ENCODE peak calls at places on chromosome 1, in four cellular contexts. One of them, this sample, is unnamed.

GRCh38 chr1:236880209-236880608 is 85.1 kb downstream of the MTR start:
- DNase-seq in pancreas: peak; percentile 84
- DNase-seq in OCI-LY7: no peak
- DNase-seq in ovary: no peak
- DNase-seq in this sample: no peak

GRCh38 chr1:181219938-181220337 is 131.4 kb downstream of the IER5 start:
- DNase-seq in ovary: no peak
- DNase-seq in pancreas: no peak
- DNase-seq in OCI-LY7: no peak
- DNase-seq in this sample: peak; percentile 13

GRCh38 chr1:92909321-92909720 is 51.9 kb downstream of the DIPK1A start:
- DNase-seq in ovary: no peak
- DNase-seq in pancreas: no peak
- DNase-seq in OCI-LY7: no peak
- DNase-seq in this sample: peak; percentile 97

GRCh38 chr1:43934279-43934985 is 831 bp downstream of the ARTN start:
- DNase-seq in OCI-LY7: peak; percentile 70
- DNase-seq in pancreas: peak; percentile 77
- DNase-seq in ovary: peak; percentile 72
- DNase-seq in this sample: peak; percentile 67

GRCh38 chr1:4509206-4509605 is 145.2 kb upstream of the AJAP1 start:
- DNase-seq in ovary: no peak
- DNase-seq in pancreas: no peak
- DNase-seq in OCI-LY7: no peak
- DNase-seq in this sample: no peak

GRCh38 chr1:47207811-47208373 is 18.1 kb upstream of the PDZK1IP1 start:
- DNase-seq in pancreas: no peak
- DNase-seq in ovary: no peak
- DNase-seq in OCI-LY7: no peak
- DNase-seq in this sample: no peak

GRCh38 chr1:226064816-226065248 is 2.3 kb downstream of the H3-3A start:
- DNase-seq in pancreas: peak; percentile 48
- DNase-seq in ovary: no peak
- DNase-seq in OCI-LY7: peak; percentile 76
- DNase-seq in this sample: peak; percentile 62

GRCh38 chr1:243513726-243514491 is 258.1 kb downstream of the SDCCAG8 start:
- DNase-seq in pancreas: no peak
- DNase-seq in OCI-LY7: no peak
- DNase-seq in ovary: no peak
- DNase-seq in this sample: no peak

GRCh38 chr1:1213919-1214599 is at the start of gene TNFRSF4:
- DNase-seq in OCI-LY7: no peak
- DNase-seq in pancreas: no peak
- DNase-seq in ovary: no peak
- DNase-seq in this sample: no peak

GRCh38 chr1:185338719-185339622 is 21.9 kb upstream of the IVNS1ABP start:
- DNase-seq in OCI-LY7: peak; percentile 67
- DNase-seq in pancreas: no peak
- DNase-seq in ovary: no peak
- DNase-seq in this sample: no peak

GRCh38 chr1:23554481-23555224 is 4.6 kb downstream of the ID3 start:
- DNase-seq in ovary: peak; percentile 90
- DNase-seq in OCI-LY7: peak; percentile 95
- DNase-seq in pancreas: peak; percentile 90
- DNase-seq in this sample: peak; percentile 81

GRCh38 chr1:119139393-119139792 is 1.1 kb downstream of the WARS2 start:
- DNase-seq in OCI-LY7: peak; percentile 53
- DNase-seq in ovary: no peak
- DNase-seq in pancreas: no peak
- DNase-seq in this sample: no peak

GRCh38 chr1:77538956-77539509 is 143.4 kb downstream of the ZZZ3 start:
- DNase-seq in OCI-LY7: no peak
- DNase-seq in ovary: no peak
- DNase-seq in pancreas: peak; percentile 15
- DNase-seq in this sample: peak; percentile 64

GRCh38 chr1:200483491-200484143 is 73.8 kb upstream of the ZNF281 start:
- DNase-seq in ovary: no peak
- DNase-seq in pancreas: peak; percentile 84
- DNase-seq in OCI-LY7: no peak
- DNase-seq in this sample: peak; percentile 100

GRCh38 chr1:218304281-218305039 is 19.4 kb downstream of the RRP15 start:
- DNase-seq in ovary: no peak
- DNase-seq in OCI-LY7: no peak
- DNase-seq in pancreas: no peak
- DNase-seq in this sample: no peak
- H3K27ac ChIP-seq in ovary: no peak overlapping the region
- H3K27ac ChIP-seq in OCI-LY7: no peak overlapping the region
- H3K27ac ChIP-seq in pancreas: no peak overlapping the region
- H3K27ac ChIP-seq in this sample: no peak overlapping the region

GRCh38 chr1:210790196-210790595 is 343.8 kb downstream of the KCNH1 start:
- DNase-seq in ovary: no peak
- DNase-seq in pancreas: no peak
- DNase-seq in OCI-LY7: no peak
- DNase-seq in this sample: no peak

GRCh38 chr1:210797422-210797821 is 336.5 kb downstream of the KCNH1 start:
- DNase-seq in OCI-LY7: no peak
- DNase-seq in pancreas: no peak
- DNase-seq in ovary: no peak
- DNase-seq in this sample: no peak

GRCh38 chr1:210796421-210796820 is 337.5 kb downstream of the KCNH1 start:
- DNase-seq in OCI-LY7: no peak
- DNase-seq in ovary: no peak
- DNase-seq in pancreas: no peak
- DNase-seq in this sample: no peak

GRCh38 chr1:210792250-210792649 is 341.7 kb downstream of the KCNH1 start:
- DNase-seq in ovary: no peak
- DNase-seq in pancreas: no peak
- DNase-seq in OCI-LY7: no peak
- DNase-seq in this sample: no peak

DNA sequence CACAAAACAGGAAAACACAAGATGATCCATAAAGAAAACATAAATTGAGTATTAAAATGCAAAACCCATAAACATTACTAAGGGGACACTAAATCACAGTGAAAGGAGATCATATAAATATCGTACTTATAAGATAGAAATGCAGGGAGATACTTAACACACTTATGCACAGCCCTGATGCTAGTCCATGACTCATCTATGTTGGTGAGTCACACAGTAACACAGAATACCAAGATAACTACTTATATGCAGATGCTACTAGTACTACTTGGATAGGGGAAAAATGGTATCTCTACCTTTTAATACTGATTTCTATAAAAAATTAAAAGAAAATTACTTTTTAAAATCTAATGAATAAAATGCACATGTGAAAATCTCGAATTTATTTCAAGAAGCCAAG is 341.2 kb downstream of the KCNH1 start:
- DNase-seq in pancreas: no peak
- DNase-seq in ovary: no peak
- DNase-seq in OCI-LY7: no peak
- DNase-seq in this sample: peak; percentile 63
- TF ChIP-seq CTCF in pancreas: no peak
- TF ChIP-seq CTCF in ovary: no peak
- TF ChIP-seq CTCF in OCI-LY7: no peak
- TF ChIP-seq CTCF in this sample: no peak

DNA sequence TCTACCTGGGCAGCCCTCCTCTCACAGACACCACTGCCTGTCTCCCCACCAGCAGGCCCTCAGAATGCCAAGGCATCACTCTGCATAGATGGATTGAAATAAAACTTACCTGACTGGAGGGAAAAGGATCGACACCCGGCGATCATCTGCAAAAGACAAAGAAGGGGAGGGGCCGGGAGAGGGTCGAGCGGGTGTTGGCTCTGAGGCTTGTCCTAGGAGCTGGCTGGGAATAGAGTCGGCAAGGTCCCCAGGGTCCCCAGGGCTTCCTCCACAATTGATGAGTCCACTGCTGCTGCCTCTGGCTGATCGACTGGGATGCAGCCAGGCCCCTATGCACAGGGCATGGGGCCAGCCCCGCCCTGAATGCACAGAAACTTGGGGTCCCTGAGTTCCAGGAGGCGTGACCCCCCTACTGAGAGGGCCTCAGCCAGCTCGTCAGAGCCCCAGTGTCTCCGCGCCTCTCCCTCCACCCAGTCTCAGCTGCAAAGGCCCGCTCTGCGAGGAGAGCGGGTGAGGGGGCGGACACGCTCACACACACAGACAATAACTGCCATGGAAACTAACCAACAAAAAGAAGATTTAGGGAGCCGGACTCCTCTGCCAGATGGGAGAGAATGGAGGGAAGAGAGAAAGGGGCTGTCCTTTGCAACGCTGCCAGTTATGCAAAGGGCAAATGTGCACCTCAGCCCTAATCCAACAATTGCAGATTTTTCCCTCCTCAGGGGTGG is at the start of gene KLHDC8A:
- DNase-seq in ovary: peak; percentile 78
- DNase-seq in pancreas: no peak
- DNase-seq in OCI-LY7: no peak
- DNase-seq in this sample: no peak
- H3K27ac ChIP-seq in ovary: peak within 1 kb of the TSS; percentile 42
- H3K27ac ChIP-seq in pancreas: no peak within 1 kb of the TSS
- H3K27ac ChIP-seq in OCI-LY7: no peak within 1 kb of the TSS
- H3K27ac ChIP-seq in this sample: no peak within 1 kb of the TSS

GRCh38 chr1:89615676-89616598 is 17.0 kb upstream of the LRRC8C start:
- DNase-seq in pancreas: no peak
- DNase-seq in OCI-LY7: peak; percentile 51
- DNase-seq in ovary: no peak
- DNase-seq in this sample: peak; percentile 53
- TF ChIP-seq CTCF in pancreas: peak; percentile 12
- TF ChIP-seq CTCF in OCI-LY7: peak; percentile 75
- TF ChIP-seq CTCF in ovary: no peak
- TF ChIP-seq CTCF in this sample: no peak

GRCh38 chr1:6648556-6648955 is 23.9 kb downstream of the THAP3 start:
- DNase-seq in OCI-LY7: no peak
- DNase-seq in pancreas: no peak
- DNase-seq in ovary: no peak
- DNase-seq in this sample: no peak

GRCh38 chr1:6646499-6647148 is 22.0 kb downstream of the THAP3 start:
- DNase-seq in OCI-LY7: peak; percentile 65
- DNase-seq in pancreas: peak; percentile 40
- DNase-seq in ovary: no peak
- DNase-seq in this sample: peak; percentile 41

DNA sequence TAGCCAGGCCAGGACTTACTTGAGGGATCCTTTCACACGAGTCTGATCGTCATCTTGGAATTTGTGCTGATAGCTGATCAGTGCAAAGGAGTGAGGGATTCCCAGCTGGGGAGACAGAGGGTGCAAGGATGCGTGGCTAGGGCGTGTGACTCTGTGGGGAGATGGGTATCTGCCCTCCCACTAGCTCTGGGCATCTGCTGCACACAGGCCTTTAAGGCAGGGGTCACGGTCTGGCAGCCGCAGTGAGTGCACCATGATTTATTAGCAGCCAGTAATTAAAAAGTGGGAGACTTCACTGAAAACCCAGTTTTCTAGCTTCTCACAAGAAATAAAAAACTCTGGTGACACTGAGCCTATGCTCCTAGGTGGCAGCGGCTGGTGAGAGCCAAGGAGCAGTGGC is 20.4 kb downstream of the THAP3 start:
- DNase-seq in OCI-LY7: no peak
- DNase-seq in pancreas: no peak
- DNase-seq in ovary: no peak
- DNase-seq in this sample: no peak
- H3K27ac ChIP-seq in OCI-LY7: no peak overlapping the region
- H3K27ac ChIP-seq in pancreas: no peak overlapping the region
- H3K27ac ChIP-seq in ovary: no peak overlapping the region
- H3K27ac ChIP-seq in this sample: no peak overlapping the region

DNA sequence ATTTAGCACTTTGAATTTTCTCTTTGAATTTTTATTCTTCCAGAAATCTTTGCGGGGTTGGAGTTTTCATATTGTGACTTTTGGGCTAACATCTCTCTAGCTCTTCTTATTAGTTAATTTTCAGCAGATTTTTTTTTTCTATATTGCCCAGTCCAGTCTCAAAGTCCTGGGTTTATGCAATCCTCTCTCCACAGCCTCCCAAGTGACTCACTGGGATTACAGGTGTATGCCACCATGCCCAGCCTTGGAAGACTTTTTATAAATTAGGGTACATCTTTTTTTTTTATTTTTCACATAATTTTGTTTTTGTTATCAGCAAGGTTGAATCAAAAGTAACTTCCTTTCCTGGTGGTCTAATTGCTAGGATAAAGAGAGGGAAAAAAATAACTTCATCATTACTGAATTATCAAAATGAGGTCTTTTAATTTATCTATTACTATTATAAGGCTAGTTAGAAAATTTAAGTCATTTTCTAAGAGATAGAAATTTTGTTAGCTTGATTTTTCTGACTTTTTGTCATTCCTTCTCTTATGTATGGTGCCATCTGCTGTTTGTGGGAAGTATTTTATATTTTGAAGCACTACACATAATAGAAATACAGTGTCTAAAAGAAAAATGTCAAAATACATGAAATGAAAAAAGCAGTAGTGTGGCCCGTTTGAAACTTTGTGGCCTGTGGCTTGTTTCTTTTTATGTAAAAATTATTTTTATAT is 273.4 kb upstream of the CACYBP start:
- DNase-seq in ovary: no peak
- DNase-seq in OCI-LY7: peak; percentile 60
- DNase-seq in pancreas: no peak
- DNase-seq in this sample: no peak
- TF ChIP-seq CTCF in ovary: no peak
- TF ChIP-seq CTCF in OCI-LY7: peak; percentile 95
- TF ChIP-seq CTCF in pancreas: peak; percentile 24
- TF ChIP-seq CTCF in this sample: peak; percentile 58

DNA sequence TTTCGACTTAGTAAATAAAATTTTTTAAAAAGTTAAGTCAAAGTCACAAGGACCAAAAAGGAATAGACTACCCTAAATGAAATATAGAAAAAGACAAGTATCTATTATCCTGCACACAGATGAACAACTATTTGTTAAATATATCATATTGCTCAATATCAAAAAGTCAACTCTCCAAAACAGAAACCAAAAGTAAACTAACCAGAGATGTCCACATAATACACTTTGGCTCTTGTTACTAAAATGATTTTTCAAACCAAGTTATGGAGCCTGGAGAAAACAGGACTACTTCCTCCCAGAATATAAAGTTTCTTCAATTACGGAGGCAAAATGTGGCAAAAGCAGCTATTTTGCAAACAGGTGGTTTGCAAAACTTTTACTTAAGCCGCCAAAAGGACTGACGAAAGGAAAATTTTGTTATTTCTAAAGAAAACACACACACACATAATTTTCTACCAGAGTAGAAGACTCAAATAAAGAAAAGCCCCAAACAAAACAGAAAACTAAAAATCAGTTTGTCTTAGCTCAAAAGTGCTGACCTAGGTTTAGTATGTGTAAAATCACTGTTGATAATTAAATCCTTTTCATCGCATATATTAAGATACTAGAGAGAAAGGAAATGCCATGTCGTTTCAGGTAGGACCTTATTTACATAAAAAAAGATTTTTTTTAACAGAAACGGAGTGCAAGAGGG is 1.1 kb downstream of the DPYD start:
- DNase-seq in ovary: no peak
- DNase-seq in pancreas: no peak
- DNase-seq in OCI-LY7: peak; percentile 2
- DNase-seq in this sample: peak; percentile 9
- H3K27ac ChIP-seq in ovary: no peak overlapping the region
- H3K27ac ChIP-seq in pancreas: peak overlapping the region; percentile 79
- H3K27ac ChIP-seq in OCI-LY7: no peak overlapping the region
- H3K27ac ChIP-seq in this sample: no peak overlapping the region

This sample was measured in RWPE1.